ENCODE peak calls at places on chromosomes 16 and 17, in four cellular contexts. One of them, this sample, is unnamed. For H3K9me2, the result is how much of the 10 kb centered on the place peaks cover.

GRCh38 chr16:11571549-11571948 is 15.2 kb downstream of the LITAF start:
- DNase-seq in OCI-LY7: no peak
- DNase-seq in PC-9: no peak
- DNase-seq in HCT116: no peak
- DNase-seq in this sample: no peak

GRCh38 chr17:17343896-17344506 is 40.8 kb downstream of the NT5M start:
- DNase-seq in OCI-LY7: no peak
- DNase-seq in PC-9: no peak
- DNase-seq in HCT116: no peak
- DNase-seq in this sample: no peak

GRCh38 chr16:31508706-31509523 is 724 bp upstream of the RUSF1 start:
- DNase-seq in PC-9: no peak
- DNase-seq in OCI-LY7: no peak
- DNase-seq in HCT116: no peak
- DNase-seq in this sample: no peak

GRCh38 chr17:17103160-17103559 is 60.9 kb downstream of the MPRIP start:
- DNase-seq in HCT116: no peak
- DNase-seq in PC-9: no peak
- DNase-seq in OCI-LY7: no peak
- DNase-seq in this sample: no peak

GRCh38 chr16:85216522-85217375 is 104.5 kb upstream of the CIBAR2 start:
- DNase-seq in HCT116: no peak
- DNase-seq in OCI-LY7: no peak
- DNase-seq in PC-9: no peak
- DNase-seq in this sample: no peak

GRCh38 chr16:65689726-65690125 is 567.9 kb upstream of the CDH11 start:
- DNase-seq in PC-9: no peak
- DNase-seq in OCI-LY7: no peak
- DNase-seq in HCT116: no peak
- DNase-seq in this sample: no peak

GRCh38 chr16:76293980-76294690 is 16.9 kb downstream of the CNTNAP4 start:
- DNase-seq in HCT116: no peak
- DNase-seq in OCI-LY7: no peak
- DNase-seq in PC-9: no peak
- DNase-seq in this sample: no peak

GRCh38 chr16:28264656-28265055 is 27.7 kb upstream of the SBK1 start:
- DNase-seq in HCT116: no peak
- DNase-seq in OCI-LY7: no peak
- DNase-seq in PC-9: peak
- DNase-seq in this sample: no peak

GRCh38 chr17:37239690-37240344 is 136.0 kb upstream of the C17orf78 start:
- DNase-seq in HCT116: peak
- DNase-seq in OCI-LY7: peak
- DNase-seq in PC-9: no peak
- DNase-seq in this sample: peak

GRCh38 chr16:85435298-85435697 is 177.8 kb upstream of the GSE1 start:
- DNase-seq in PC-9: no peak
- DNase-seq in OCI-LY7: no peak
- DNase-seq in HCT116: no peak
- DNase-seq in this sample: no peak

GRCh38 chr17:37081287-37081686 is 132.5 kb downstream of the AATF start:
- DNase-seq in PC-9: no peak
- DNase-seq in HCT116: no peak
- DNase-seq in OCI-LY7: peak
- DNase-seq in this sample: no peak

GRCh38 chr16:4976611-4977145 is 18.5 kb downstream of the SEC14L5 start:
- DNase-seq in PC-9: no peak
- DNase-seq in OCI-LY7: no peak
- DNase-seq in HCT116: no peak
- DNase-seq in this sample: no peak

GRCh38 chr16:85173981-85174751 is 61.9 kb upstream of the CIBAR2 start:
- DNase-seq in OCI-LY7: no peak
- DNase-seq in PC-9: peak
- DNase-seq in HCT116: peak
- DNase-seq in this sample: no peak

GRCh38 chr16:89256651-89257254 is 39.2 kb downstream of the ZNF778 start:
- DNase-seq in OCI-LY7: no peak
- DNase-seq in HCT116: no peak
- DNase-seq in PC-9: no peak
- DNase-seq in this sample: no peak

GRCh38 chr17:39591958-39592954 is 15.5 kb downstream of the NEUROD2 start:
- DNase-seq in HCT116: peak
- DNase-seq in PC-9: peak
- DNase-seq in OCI-LY7: peak
- DNase-seq in this sample: peak

GRCh38 chr16:87086156-87086555 is 231.0 kb downstream of the C16orf95 start:
- DNase-seq in OCI-LY7: no peak
- DNase-seq in PC-9: no peak
- DNase-seq in HCT116: no peak
- DNase-seq in this sample: no peak
- H2AFZ ChIP-seq in OCI-LY7: no peak
- H2AFZ ChIP-seq in PC-9: no peak
- H2AFZ ChIP-seq in HCT116: no peak
- H2AFZ ChIP-seq in this sample: no peak

GRCh38 chr16:19559242-19559910 is 3.9 kb downstream of the VPS35L start:
- DNase-seq in HCT116: peak
- DNase-seq in PC-9: no peak
- DNase-seq in OCI-LY7: peak
- DNase-seq in this sample: peak

GRCh38 chr16:19560078-19560477 is 4.6 kb downstream of the VPS35L start:
- DNase-seq in HCT116: no peak
- DNase-seq in OCI-LY7: no peak
- DNase-seq in PC-9: no peak
- DNase-seq in this sample: no peak

GRCh38 chr16:19555186-19555937 is at the start of gene VPS35L:
- DNase-seq in OCI-LY7: peak
- DNase-seq in PC-9: peak
- DNase-seq in HCT116: peak
- DNase-seq in this sample: peak

DNA sequence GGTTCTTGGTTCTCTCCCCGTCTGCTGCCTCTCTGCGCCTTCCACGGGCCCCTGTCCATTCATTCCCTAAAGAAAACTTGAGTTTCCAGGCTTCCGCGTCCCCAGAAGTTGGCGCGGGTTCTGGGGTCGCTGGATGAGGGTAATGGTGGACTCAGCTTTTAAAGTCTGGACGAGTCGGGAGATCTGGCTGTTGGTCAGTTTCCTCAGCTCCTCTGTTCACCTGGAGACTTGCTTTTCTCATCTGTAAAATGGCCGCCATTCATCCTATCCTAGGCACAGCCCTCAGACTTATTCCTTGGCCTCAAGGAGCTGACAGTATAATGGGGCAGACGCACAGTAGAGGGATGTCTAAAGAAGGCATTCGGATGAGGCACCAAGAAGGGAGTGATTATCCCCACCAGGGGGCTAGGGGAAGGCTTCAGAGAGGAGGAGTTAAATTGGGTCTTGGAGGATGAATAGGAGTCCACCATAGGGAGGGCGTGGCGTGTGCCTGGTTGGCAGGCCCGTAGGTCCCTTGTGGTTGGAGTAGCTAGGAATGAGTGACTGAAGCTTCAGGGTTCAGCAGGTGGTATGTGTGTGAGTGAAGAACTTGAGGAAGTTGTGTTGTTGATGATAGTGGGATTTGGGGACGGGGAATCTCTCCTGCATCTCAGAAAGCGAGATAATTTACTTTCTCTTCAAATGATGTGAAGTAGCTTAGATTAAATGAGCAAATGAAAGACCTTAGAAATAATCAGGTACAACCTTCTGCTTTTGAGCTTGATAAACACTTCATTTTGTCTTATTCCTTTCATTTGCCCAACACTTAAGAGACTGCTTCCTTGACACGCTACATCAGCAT is 655 bp downstream of the VPS35L start:
- DNase-seq in OCI-LY7: peak
- DNase-seq in HCT116: peak
- DNase-seq in PC-9: no peak
- DNase-seq in this sample: peak
- TF ChIP-seq CTCF in OCI-LY7: peak
- TF ChIP-seq CTCF in HCT116: no peak
- TF ChIP-seq CTCF in PC-9: no peak
- TF ChIP-seq CTCF in this sample: peak

GRCh38 chr16:83348991-83349390 is 458.8 kb upstream of the HSBP1 start:
- DNase-seq in HCT116: no peak
- DNase-seq in PC-9: no peak
- DNase-seq in OCI-LY7: no peak
- DNase-seq in this sample: no peak

GRCh38 chr16:83354015-83354414 is 453.8 kb upstream of the HSBP1 start:
- DNase-seq in HCT116: no peak
- DNase-seq in PC-9: no peak
- DNase-seq in OCI-LY7: no peak
- DNase-seq in this sample: no peak

GRCh38 chr16:83353241-83353640 is 454.5 kb upstream of the HSBP1 start:
- DNase-seq in HCT116: no peak
- DNase-seq in PC-9: no peak
- DNase-seq in OCI-LY7: no peak
- DNase-seq in this sample: no peak

GRCh38 chr16:83350466-83350865 is 457.3 kb upstream of the HSBP1 start:
- DNase-seq in OCI-LY7: no peak
- DNase-seq in HCT116: no peak
- DNase-seq in PC-9: no peak
- DNase-seq in this sample: no peak

DNA sequence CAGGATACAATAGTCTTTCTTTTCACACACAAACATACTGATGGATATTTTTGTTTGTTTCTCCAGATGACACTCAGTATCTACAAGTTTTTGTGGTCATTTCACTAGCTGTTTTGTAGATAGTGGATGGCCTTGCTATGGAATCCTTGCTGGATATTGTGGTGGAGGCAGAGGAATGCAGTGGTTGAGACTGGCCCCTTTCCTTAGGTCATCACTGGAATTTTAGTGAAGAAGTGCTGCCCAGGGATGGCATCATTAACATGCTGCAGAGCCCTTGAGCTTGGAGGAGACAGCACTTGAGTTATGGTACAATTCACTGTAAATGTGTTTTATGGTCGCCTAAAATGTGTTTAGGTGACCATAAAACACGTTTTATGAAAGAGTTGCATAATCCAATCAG is 455.9 kb upstream of the HSBP1 start:
- DNase-seq in PC-9: no peak
- DNase-seq in HCT116: no peak
- DNase-seq in OCI-LY7: no peak
- DNase-seq in this sample: no peak
- H3K9me2 ChIP-seq in PC-9: under half
- H3K9me2 ChIP-seq in HCT116: under half
- H3K9me2 ChIP-seq in OCI-LY7: under half
- H3K9me2 ChIP-seq in this sample: under half

DNA sequence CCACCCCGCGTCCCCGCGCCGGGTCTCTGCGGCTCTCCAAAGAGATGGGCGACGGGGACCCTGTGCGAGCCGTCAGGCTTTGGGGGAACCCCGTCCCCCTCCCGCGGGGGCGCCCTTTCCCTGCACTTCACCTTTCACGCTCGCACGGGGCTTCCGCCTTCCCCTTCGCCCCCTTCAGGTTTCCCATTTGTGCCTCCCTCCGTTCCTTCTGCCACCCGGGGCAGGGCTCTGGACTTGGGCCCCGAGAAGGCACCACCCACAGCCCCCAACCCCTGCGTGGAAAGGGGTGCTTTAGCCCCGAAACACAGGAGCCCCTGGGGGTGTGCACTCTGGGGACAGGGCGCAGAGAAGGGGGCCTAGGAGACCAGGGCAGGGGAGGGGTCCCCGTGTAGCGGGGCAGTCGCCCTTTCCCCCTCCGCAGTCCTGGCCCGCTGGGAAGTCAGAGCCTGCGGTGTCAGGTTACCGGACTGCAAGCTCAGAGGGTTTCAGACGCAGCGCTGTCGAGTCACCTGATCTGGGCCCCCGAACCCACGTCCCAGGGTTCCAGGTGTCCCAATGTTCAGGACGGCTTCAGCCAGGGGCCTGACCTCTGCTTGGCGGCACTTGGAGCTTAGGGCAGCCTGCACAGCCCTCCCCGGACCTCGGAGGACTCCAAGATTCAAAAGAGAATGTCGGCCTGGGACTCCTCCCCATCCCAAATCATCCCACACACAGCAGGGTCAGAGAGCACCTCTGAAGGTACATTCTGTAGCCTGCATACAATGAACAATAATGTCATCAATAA is 6.7 kb upstream of the CCDC92B start:
- DNase-seq in PC-9: no peak
- DNase-seq in HCT116: no peak
- DNase-seq in OCI-LY7: no peak
- DNase-seq in this sample: no peak
- H2AFZ ChIP-seq in PC-9: no peak
- H2AFZ ChIP-seq in HCT116: no peak
- H2AFZ ChIP-seq in OCI-LY7: no peak
- H2AFZ ChIP-seq in this sample: no peak

DNA sequence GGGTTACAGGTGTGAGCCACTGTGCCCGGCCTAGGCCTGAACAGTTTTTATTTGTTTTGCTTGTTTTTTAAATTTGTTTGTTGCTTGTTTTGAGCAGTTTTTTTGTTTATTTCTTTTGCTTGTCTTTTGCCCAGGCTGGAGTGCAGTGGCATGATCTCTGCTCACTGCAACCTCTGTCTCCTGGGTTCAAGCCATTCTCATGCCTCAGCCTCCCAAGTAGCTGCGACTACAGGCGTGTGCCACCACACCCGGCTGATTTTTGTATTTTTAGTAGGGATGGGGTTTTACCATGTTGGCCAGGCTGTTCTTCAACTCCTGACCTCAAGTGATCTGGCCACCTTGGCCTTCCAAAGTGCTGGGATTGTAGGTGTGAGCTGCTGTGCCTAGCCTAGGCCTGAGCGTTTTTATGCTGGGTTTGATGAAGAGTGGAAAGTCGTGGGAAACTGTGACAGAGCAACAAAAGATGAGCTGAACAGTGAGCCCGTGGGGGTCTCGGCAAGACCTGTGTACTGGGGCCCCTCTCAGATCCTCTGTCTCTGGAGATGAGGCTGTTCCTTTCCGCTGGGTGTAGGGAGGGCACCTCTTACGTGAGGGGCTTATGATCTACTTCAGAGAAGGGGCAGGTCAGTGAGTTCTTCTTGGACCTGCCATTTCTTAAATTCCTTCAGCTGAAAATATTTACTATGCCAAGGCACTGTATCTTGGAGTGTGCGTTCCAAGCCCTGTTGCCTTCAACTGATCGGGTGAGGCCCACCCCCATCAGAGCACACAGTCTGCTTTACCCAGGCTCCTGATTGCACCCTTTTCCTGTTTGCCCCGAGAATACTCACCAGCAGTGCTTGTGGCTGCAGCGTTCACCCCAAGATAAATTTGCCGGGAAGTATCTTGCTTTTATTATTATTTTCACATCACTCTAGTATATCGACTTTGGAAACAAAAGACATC is 322.1 kb downstream of the SEC14L1 start:
- DNase-seq in PC-9: no peak
- DNase-seq in HCT116: no peak
- DNase-seq in OCI-LY7: no peak
- DNase-seq in this sample: peak
- TF ChIP-seq CTCF in PC-9: no peak
- TF ChIP-seq CTCF in HCT116: no peak
- TF ChIP-seq CTCF in OCI-LY7: no peak
- TF ChIP-seq CTCF in this sample: no peak

GRCh38 chr16:16857012-16857411 is 478.1 kb downstream of the NPIPA7 start:
- DNase-seq in OCI-LY7: no peak
- DNase-seq in PC-9: no peak
- DNase-seq in HCT116: no peak
- DNase-seq in this sample: no peak
- H3K9me2 ChIP-seq in OCI-LY7: under half
- H3K9me2 ChIP-seq in PC-9: under half
- H3K9me2 ChIP-seq in HCT116: under half
- H3K9me2 ChIP-seq in this sample: under half

GRCh38 chr17:47731396-47731795 is 1.6 kb upstream of the TBX21 start:
- DNase-seq in HCT116: no peak
- DNase-seq in PC-9: no peak
- DNase-seq in OCI-LY7: no peak
- DNase-seq in this sample: no peak
- H2AFZ ChIP-seq in HCT116: no peak
- H2AFZ ChIP-seq in PC-9: no peak
- H2AFZ ChIP-seq in OCI-LY7: no peak
- H2AFZ ChIP-seq in this sample: no peak

GRCh38 chr17:20938244-20938643 is 104.6 kb downstream of the USP22 start:
- DNase-seq in OCI-LY7: no peak
- DNase-seq in HCT116: no peak
- DNase-seq in PC-9: no peak
- DNase-seq in this sample: no peak
- TF ChIP-seq CTCF in OCI-LY7: no peak
- TF ChIP-seq CTCF in HCT116: no peak
- TF ChIP-seq CTCF in PC-9: no peak
- TF ChIP-seq CTCF in this sample: no peak

This sample was measured in MM.1S.